ENCODE peak calls at places on chromosome 18, in five cellular contexts. Z, Y, V, E and B are unnamed samples.

GRCh38 chr18:5600376-5601071 is 56.7 kb upstream of the EPB41L3 start:
- DNase-seq in Z (peak), Y (no peak), V (peak), E (no peak), B (no peak)

GRCh38 chr18:70074091-70074490 is 126.4 kb upstream of the CD226 start:
- DNase-seq in Z (no peak), Y (no peak), V (no peak), E (no peak), B (no peak)

GRCh38 chr18:28036481-28036880 is 140.4 kb downstream of the CDH2 start:
- DNase-seq in Z (peak), Y (no peak), V (peak), E (no peak), B (no peak)

GRCh38 chr18:3593381-3593903 is 143.5 kb downstream of the TGIF1 start:
- DNase-seq in Z (no peak), Y (no peak), V (peak), E (no peak), B (peak)

GRCh38 chr18:27778441-27778840 is 398.5 kb downstream of the CDH2 start:
- DNase-seq in Z (peak), Y (no peak), V (peak), E (no peak), B (no peak)

GRCh38 chr18:47968006-47968676 is 37.7 kb upstream of the SMAD2 start:
- DNase-seq in Z (peak), Y (no peak), V (peak), E (no peak), B (no peak)

GRCh38 chr18:8901019-8901418 is 195.7 kb downstream of the MTCL1 start:
- DNase-seq in Z (no peak), Y (no peak), V (no peak), E (no peak), B (no peak)

GRCh38 chr18:49456794-49457193 is 3.7 kb downstream of the DYM start:
- DNase-seq in Z (no peak), Y (no peak), V (no peak), E (no peak), B (no peak)

GRCh38 chr18:58338961-58339722 is 289.7 kb downstream of the ALPK2 start:
- DNase-seq in Z (peak), Y (no peak), V (peak), E (no peak), B (no peak)

GRCh38 chr18:77100751-77101355 is 31.7 kb downstream of the MBP start:
- DNase-seq in Z (no peak), Y (no peak), V (no peak), E (no peak), B (no peak)

GRCh38 chr18:26335139-26335933 is 109.1 kb downstream of the TAF4B start:
- DNase-seq in Z (peak), Y (no peak), V (no peak), E (no peak), B (no peak)

GRCh38 chr18:11119550-11119949 is 29.8 kb downstream of the PIEZO2 start:
- DNase-seq in Z (no peak), Y (no peak), V (no peak), E (no peak), B (no peak)

GRCh38 chr18:21110667-21111350 is 804 bp downstream of the ROCK1 start:
- DNase-seq in Z (peak), Y (peak), V (no peak), E (peak), B (no peak)

GRCh38 chr18:39571511-39571910 is 2005.9 kb upstream of the CELF4 start:
- DNase-seq in Z (peak), Y (peak), V (peak), E (no peak), B (no peak)

GRCh38 chr18:7369006-7369405 is 138.1 kb downstream of the LRRC30 start:
- DNase-seq in Z (no peak), Y (no peak), V (peak), E (no peak), B (no peak)

GRCh38 chr18:37450434-37451133 is 115.0 kb downstream of the CELF4 start:
- DNase-seq in Z (peak), Y (no peak), V (peak), E (no peak), B (no peak)

GRCh38 chr18:250685-251084 is 17.2 kb downstream of the THOC1 start:
- DNase-seq in Z (no peak), Y (no peak), V (no peak), E (no peak), B (no peak)

GRCh38 chr18:58044370-58045264 is 591 bp downstream of the NEDD4L start:
- DNase-seq in Z (peak), Y (peak), V (peak), E (peak), B (peak)

GRCh38 chr18:22241806-22242440 is 72.5 kb downstream of the GATA6 start:
- DNase-seq in Z (peak), Y (no peak), V (no peak), E (no peak), B (no peak)

GRCh38 chr18:69400976-69401474 is 337 bp downstream of the DOK6 start:
- DNase-seq in Z (peak), Y (no peak), V (peak), E (peak), B (peak)

GRCh38 chr18:49022311-49023280 is 71.8 kb upstream of the SMAD7 start:
- DNase-seq in Z (no peak), Y (no peak), V (no peak), E (no peak), B (no peak)

GRCh38 chr18:48666613-48667012 is 127.8 kb downstream of the CTIF start:
- DNase-seq in Z (no peak), Y (no peak), V (no peak), E (no peak), B (no peak)

GRCh38 chr18:77107218-77107815 is 25.3 kb downstream of the MBP start:
- DNase-seq in Z (peak), Y (no peak), V (no peak), E (no peak), B (no peak)

GRCh38 chr18:55048892-55049291 is 89.6 kb upstream of the CCDC68 start:
- DNase-seq in Z (no peak), Y (no peak), V (no peak), E (no peak), B (no peak)

GRCh38 chr18:59708988-59709387 is 11.8 kb upstream of the CCBE1 start:
- DNase-seq in Z (no peak), Y (no peak), V (no peak), E (no peak), B (no peak)

GRCh38 chr18:45449761-45450227 is 165.5 kb upstream of the SLC14A2 start:
- DNase-seq in Z (peak), Y (no peak), V (no peak), E (no peak), B (peak)

GRCh38 chr18:58392336-58393000 is 236.4 kb downstream of the ALPK2 start:
- DNase-seq in Z (peak), Y (no peak), V (peak), E (no peak), B (no peak)

GRCh38 chr18:7784171-7784570 is 217.1 kb downstream of the PTPRM start:
- DNase-seq in Z (peak), Y (no peak), V (peak), E (no peak), B (no peak)

GRCh38 chr18:62596145-62597005 is 73.5 kb downstream of the ZCCHC2 start:
- DNase-seq in Z (peak), Y (no peak), V (peak), E (no peak), B (no peak)